ENCODE peak calls at places on chromosomes 12 and 14, in four cellular contexts. X is sigmoid colon, A is mesenchymal stem cell, I is A673. W is an unnamed sample. For H3K4me1 and H3K9me3, the result is how much of the 10 kb centered on the place peaks cover.

GRCh38 chr12:13959131-13959734 is 22.2 kb downstream of the GRIN2B start:
- DNase-seq in I (no peak), X (no peak), A (no peak), W (no peak)

GRCh38 chr12:67161322-67161918 is 107.7 kb upstream of the CAND1 start:
- DNase-seq in A (peak), I (peak), X (no peak), W (no peak)

GRCh38 chr12:29750131-29750927 is 33.4 kb downstream of the TMTC1 start:
- DNase-seq in A (no peak), I (no peak), X (no peak), W (no peak)

GRCh38 chr14:91291786-91292405 is 47.4 kb upstream of the GPR68 start:
- DNase-seq in I (no peak), X (no peak), A (no peak), W (no peak)

GRCh38 chr12:102548543-102548942 is 68.2 kb upstream of the IGF1 start:
- DNase-seq in I (no peak), X (no peak), A (no peak), W (no peak)

GRCh38 chr12:58917699-58918334 is 2.5 kb downstream of the LRIG3 start:
- DNase-seq in X (no peak), I (peak), A (peak), W (no peak)

GRCh38 chr14:38808734-38809455 is 294.1 kb downstream of the SEC23A start:
- DNase-seq in I (peak), A (no peak), X (no peak), W (peak)

GRCh38 chr14:38127356-38127755 is 80.3 kb upstream of the SSTR1 start:
- DNase-seq in A (no peak), X (no peak), I (no peak), W (no peak)

GRCh38 chr12:52580496-52580895 is 6.9 kb upstream of the KRT74 start:
- DNase-seq in I (no peak), X (peak), A (no peak), W (peak)

GRCh38 chr12:5035618-5036017 is 8.1 kb upstream of the KCNA5 start:
- DNase-seq in X (no peak), A (no peak), I (no peak), W (no peak)

DNA sequence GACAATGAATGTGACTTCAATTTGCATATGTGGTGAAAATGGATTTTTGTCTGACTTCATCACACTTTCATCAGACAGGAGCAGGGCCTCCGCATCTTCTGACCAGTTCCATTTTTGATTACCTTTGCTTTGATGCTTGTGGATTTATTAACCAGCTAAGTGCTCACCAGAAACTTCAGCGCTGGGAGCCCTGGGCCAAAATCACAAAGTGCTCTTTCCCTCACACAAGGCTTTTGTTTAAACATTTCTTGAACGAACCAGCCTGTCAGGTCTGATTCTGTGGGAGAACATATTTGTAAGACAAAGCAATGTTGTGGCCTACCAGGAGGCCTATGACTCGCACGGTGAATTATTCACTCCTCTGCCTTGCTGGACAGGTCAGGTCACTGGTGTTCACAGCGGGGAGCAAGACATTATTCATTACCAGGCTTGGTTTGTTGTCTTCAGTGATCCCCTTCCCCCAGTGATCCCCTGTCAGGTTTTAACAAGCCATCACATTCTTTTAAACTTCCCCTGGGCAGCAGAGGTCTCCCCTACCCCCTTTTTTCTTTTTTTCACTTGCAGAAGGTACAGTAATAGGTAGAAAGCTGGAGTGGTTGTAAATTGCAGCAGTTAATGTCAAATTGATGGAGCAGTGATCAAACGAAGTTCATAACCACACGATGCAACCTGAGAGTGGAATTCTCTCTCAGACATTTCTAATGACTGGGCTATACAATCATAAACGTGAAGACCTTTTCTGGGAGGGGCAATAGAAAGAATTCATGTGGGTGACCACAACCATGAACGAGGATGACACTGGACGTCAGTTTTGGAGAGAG is 167.5 kb upstream of the PRICKLE1 start:
- DNase-seq in A (peak), I (no peak), X (no peak), W (peak)
- H3K4me1 ChIP-seq in A (under half), I (under half), X (under half), W (under half)

DNA sequence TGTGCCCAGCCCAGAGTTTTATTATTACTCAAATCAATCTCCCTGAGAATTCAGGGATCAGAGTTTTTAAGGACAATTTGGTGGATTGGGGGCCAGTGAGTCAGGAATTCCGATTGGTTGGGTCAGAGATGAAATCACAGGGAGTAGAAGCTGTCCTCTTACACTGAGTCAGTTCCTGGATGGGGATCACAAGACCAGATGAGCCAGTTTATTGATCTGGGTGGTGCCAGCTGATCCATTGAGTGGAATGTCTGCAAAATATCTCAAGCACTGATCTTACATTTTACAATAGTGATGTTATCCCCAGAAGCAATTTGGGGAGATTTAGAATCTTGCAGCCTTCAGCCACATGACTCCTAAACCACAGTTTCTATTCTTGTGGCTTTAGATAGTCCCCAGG is 89.1 kb upstream of the CNOT2 start:
- DNase-seq in X (no peak), I (no peak), A (no peak), W (no peak)
- H3K9me3 ChIP-seq in X (under half), I (under half), A (under half), W (under half)

DNA sequence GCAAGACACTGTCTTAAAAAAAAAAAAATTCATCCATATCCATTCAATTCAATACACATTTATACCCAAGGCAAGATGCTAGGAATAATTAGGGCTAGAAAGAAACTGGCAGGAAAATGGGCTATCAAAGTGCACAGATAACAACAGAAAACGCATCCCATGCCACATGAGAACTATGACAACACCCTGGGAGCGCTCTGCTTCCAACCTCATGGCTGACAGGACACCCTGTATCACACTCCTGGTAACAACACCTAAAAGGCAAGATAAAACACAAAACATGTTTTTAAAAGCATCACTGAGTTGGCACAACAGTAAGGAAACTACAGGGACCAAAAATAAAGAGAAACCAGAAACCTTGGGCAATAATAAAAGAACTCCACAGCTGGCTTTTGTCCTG is 54.9 kb downstream of the ZFYVE21 start:
- DNase-seq in I (no peak), X (no peak), A (no peak), W (no peak)
- H3K27ac ChIP-seq in I (no peak), X (no peak), A (no peak), W (no peak)

GRCh38 chr12:120240495-120240833 is 25.1 kb downstream of the PXN start:
- DNase-seq in X (no peak), A (no peak), I (no peak), W (no peak)

GRCh38 chr12:120238839-120239445 is 26.6 kb downstream of the PXN start:
- DNase-seq in A (no peak), X (no peak), I (no peak), W (no peak)

GRCh38 chr12:120238224-120238616 is 27.3 kb downstream of the PXN start:
- DNase-seq in X (peak), I (no peak), A (no peak), W (no peak)

GRCh38 chr12:120241561-120242274 is 23.8 kb downstream of the PXN start:
- DNase-seq in X (no peak), A (peak), I (no peak), W (no peak)

DNA sequence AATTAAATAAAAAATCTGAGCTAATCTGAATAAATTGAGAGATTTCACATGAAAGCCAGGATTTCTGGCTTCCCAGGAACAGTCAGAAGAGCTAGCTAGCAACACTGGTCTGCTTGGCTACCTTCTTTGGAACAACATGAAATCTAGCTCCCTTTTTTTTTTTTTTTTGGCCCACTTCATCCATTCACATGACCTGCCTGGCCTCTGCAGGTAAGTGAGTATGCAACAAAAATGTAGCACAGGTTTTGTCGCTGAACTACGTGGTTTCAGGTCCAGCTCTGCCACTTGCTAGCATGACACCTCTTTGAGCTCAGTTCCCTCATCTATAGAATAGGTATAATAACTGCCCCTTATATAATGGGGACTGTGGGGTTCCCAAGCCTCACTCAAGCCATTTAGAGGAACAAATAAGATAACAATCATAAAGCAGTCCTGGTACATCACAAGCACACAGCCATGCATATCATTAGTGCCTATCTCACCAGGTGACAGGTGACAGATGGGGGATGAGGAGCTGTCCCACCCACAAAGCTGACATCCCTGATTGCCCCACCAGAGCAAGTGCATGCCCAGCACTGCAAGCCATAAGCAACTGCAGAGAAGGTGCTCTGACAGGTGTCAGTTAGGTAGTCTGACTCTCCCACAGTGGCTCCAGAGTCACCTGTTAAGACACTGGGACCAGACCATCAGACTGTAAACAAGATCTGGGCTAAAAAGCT is 25.6 kb downstream of the PXN start:
- DNase-seq in X (no peak), A (no peak), I (no peak), W (no peak)
- H3K4me1 ChIP-seq in X (half or more), A (half or more), I (under half), W (half or more)